ENCODE peak calls at places on chromosome 11, in ten cellular contexts. Q is progenitor cell of endocrine pancreas, H is astrocyte of the spinal cord, T is ovary, O is adrenal gland, F is cardiac fibroblast, X is colonic mucosa, N is lower leg skin, A is AG04450, B is cardiac muscle cell. P is an unnamed sample.

GRCh38 chr11:44600739-44601416 is 35.4 kb downstream of the CD82 start:
- DNase-seq in O (no peak), Q (no peak), A (no peak), H (no peak), N (no peak), F (peak; percentile 63), T (no peak), X (no peak), B (peak; percentile 50), P (no peak)

GRCh38 chr11:11620251-11620965 is 1.4 kb downstream of the GALNT18 start:
- DNase-seq in X (peak; percentile 85), N (no peak), T (peak; percentile 36), B (no peak), O (peak; percentile 43), F (no peak), H (peak; percentile 2), A (no peak), Q (peak; percentile 38), P (peak; percentile 29)

GRCh38 chr11:78982377-78982925 is 407.8 kb upstream of the NARS2 start:
- DNase-seq in T (no peak), H (no peak), B (no peak), Q (no peak), F (no peak), X (no peak), O (no peak), A (no peak), N (no peak), P (no peak)

GRCh38 chr11:46240861-46241260 is 36.6 kb upstream of the CREB3L1 start:
- DNase-seq in N (no peak), X (no peak), A (no peak), O (no peak), B (no peak), H (no peak), T (no peak), Q (no peak), F (no peak), P (no peak)

GRCh38 chr11:78822931-78823423 is 248.3 kb upstream of the NARS2 start:
- DNase-seq in X (no peak), H (no peak), F (no peak), A (no peak), N (no peak), B (no peak), O (no peak), Q (no peak), T (no peak), P (no peak)

GRCh38 chr11:15300282-15300681 is 185.6 kb downstream of the INSC start:
- DNase-seq in A (no peak), F (no peak), Q (no peak), B (no peak), T (no peak), X (no peak), N (no peak), H (no peak), O (no peak), P (no peak)

GRCh38 chr11:89220684-89221339 is 43.1 kb downstream of the TYR start:
- DNase-seq in B (no peak), T (no peak), H (no peak), X (no peak), A (no peak), O (no peak), Q (no peak), N (no peak), F (no peak), P (no peak)

GRCh38 chr11:122180435-122180834 is 64.4 kb upstream of the BLID start:
- DNase-seq in T (no peak), N (no peak), H (peak; percentile 98), B (peak; percentile 89), X (no peak), Q (no peak), F (peak; percentile 84), A (peak; percentile 85), O (peak; percentile 23), P (no peak)

GRCh38 chr11:57566035-57566504 is 1.4 kb downstream of the UBE2L6 start:
- DNase-seq in N (peak; percentile 26), B (peak; percentile 54), H (peak; percentile 64), F (peak; percentile 60), O (peak; percentile 56), A (no peak), Q (no peak), T (no peak), X (peak; percentile 49), P (no peak)

GRCh38 chr11:120547871-120548681 is 36.5 kb downstream of the GRIK4 start:
- DNase-seq in Q (no peak), A (peak; percentile 93), T (peak; percentile 96), N (peak; percentile 56), O (peak; percentile 99), B (peak; percentile 94), H (peak; percentile 88), F (peak; percentile 94), X (peak; percentile 71), P (peak; percentile 58)

GRCh38 chr11:46658259-46658658 is 40.9 kb downstream of the ATG13 start:
- DNase-seq in B (peak; percentile 92), T (no peak), A (peak; percentile 39), Q (no peak), X (no peak), N (no peak), F (peak; percentile 88), O (peak; percentile 80), H (peak; percentile 59), P (no peak)

GRCh38 chr11:15118431-15118830 is 3.7 kb downstream of the INSC start:
- DNase-seq in F (no peak), Q (no peak), N (no peak), A (no peak), X (no peak), H (no peak), T (no peak), O (no peak), B (no peak), P (no peak)

GRCh38 chr11:9092846-9093778 is 1.7 kb upstream of the SCUBE2 start:
- DNase-seq in O (no peak), Q (no peak), T (no peak), H (peak; percentile 6), F (peak; percentile 17), N (no peak), A (no peak), X (no peak), B (peak; percentile 6), P (no peak)
- TF ChIP-seq CTCF in O (no peak), Q (peak; percentile 31), T (no peak), H (peak; percentile 25), F (peak; percentile 30), N (no peak), A (peak; percentile 45), X (no peak), B (peak; percentile 42), P (no peak)

DNA sequence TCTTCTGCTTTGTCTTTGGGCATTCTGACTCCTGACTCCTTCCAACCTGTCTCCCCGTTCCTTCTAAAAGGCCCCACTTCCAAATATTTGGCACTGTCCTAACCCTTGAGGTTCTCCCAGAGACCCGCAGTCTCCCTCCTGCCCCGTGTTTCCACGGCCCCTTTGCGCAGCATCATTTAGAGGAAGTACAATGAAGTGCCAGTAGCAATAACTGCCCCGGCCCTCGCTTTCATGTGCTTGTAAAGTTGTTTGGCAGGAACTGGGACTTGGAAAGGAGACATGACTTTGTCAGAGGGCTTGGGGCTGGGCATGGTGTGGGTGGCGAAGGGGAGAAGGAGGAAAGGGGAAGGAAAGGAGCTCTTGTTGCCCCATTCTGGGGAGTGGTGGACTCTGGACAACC is 2.6 kb downstream of the CD44 start:
- DNase-seq in F (no peak), Q (no peak), N (peak; percentile 70), B (no peak), H (no peak), T (no peak), O (peak; percentile 58), A (no peak), X (peak; percentile 88), P (no peak)
- TF ChIP-seq CTCF in F (no peak), Q (no peak), N (no peak), B (no peak), H (no peak), T (no peak), O (no peak), A (no peak), X (no peak), P (no peak)

GRCh38 chr11:125075900-125076317 is 12.8 kb downstream of the SLC37A2 start:
- DNase-seq in X (no peak), O (peak; percentile 76), T (no peak), F (no peak), N (no peak), A (no peak), H (no peak), B (peak; percentile 31), Q (no peak), P (no peak)
- TF ChIP-seq CTCF in X (no peak), O (no peak), T (no peak), F (no peak), N (no peak), A (no peak), H (no peak), B (no peak), Q (no peak), P (no peak)

DNA sequence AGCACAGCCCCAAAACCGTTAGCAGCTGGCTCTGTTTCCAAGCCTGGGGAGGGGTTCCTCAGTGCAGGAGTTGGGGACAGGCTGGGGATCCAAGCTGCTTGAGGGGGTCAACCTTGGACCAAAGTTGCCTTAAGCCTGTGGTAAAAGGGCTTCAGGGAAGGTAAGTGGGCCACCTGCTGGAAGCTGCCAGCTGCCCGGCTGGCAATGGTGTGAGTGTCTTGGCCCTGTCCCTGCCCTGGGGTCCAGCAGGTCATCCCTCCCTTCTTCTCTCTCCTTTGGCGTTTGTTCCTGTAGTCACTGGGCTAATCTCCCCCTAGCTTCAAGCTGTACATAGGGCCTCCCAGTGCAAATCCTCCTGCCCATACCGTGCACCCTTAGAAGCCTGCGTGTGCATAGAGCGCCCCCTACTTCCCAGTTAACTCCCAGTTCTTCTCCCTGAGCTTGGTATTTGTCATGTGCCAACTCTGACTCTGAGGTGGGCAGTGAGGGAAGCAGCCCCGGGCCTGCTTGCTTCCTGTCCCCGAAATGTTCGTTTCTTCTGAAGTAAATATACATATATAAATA is 4.4 kb downstream of the TMEM258 start:
- DNase-seq in X (peak; percentile 41), N (no peak), T (no peak), B (peak; percentile 88), A (peak; percentile 3), F (peak; percentile 81), O (no peak), H (peak; percentile 65), Q (peak; percentile 29), P (no peak)
- TF ChIP-seq CTCF in X (peak; percentile 17), N (no peak), T (no peak), B (peak; percentile 83), A (peak; percentile 61), F (peak; percentile 64), O (peak; percentile 14), H (peak; percentile 70), Q (peak; percentile 66), P (no peak)

DNA sequence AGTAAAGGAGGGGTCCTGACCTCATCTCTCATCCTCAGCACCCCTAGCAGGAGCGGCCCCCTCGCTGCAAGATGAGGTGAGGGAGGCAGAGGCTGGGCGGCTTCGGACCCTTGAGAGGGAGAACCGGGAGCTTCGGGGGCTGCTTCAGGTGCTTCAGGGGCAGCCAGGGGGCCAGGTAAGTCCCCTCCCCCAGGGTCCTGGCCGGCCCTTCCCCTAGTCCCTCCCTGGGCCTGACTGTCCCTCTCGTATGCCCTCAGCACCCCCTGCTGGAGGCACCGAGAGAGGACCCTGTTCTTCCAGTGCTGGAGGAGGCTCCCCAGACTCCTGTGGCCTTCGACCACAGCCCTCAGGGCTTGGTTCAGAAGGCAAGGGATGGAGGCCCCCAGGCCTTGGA is 3.7 kb downstream of the CCDC88B start:
- DNase-seq in B (no peak), N (no peak), O (peak; percentile 41), Q (no peak), F (no peak), T (no peak), A (no peak), H (no peak), X (peak; percentile 55), P (no peak)
- TF ChIP-seq CTCF in B (peak; percentile 22), N (no peak), O (peak; percentile 32), Q (peak; percentile 32), F (peak; percentile 40), T (no peak), A (peak; percentile 25), H (peak; percentile 38), X (peak; percentile 30), P (no peak)

GRCh38 chr11:2307733-2308331 is 6.0 kb downstream of the TSPAN32 start:
- DNase-seq in T (peak; percentile 34), H (no peak), O (no peak), Q (no peak), A (no peak), B (no peak), X (no peak), N (no peak), F (no peak), P (no peak)
- TF ChIP-seq CTCF in T (no peak), H (no peak), O (no peak), Q (no peak), A (no peak), B (no peak), X (no peak), N (no peak), F (no peak), P (no peak)